ENCODE peak calls at places on chromosomes 3 and 15, in seven cellular contexts. I is body of pancreas, A is PC-3, S is A549, K is RWPE2, H is right lobe of liver, B is DND-41. E is an unnamed sample.

GRCh38 chr3:17420668-17421067 is 321.8 kb downstream of the TBC1D5 start:
- ATAC-seq in I (no peak), A (peak; percentile 82), S (peak; percentile 83), K (no peak), H (peak; percentile 98), B (no peak), E (no peak)

GRCh38 chr15:59825926-59826325 is 136.8 kb upstream of the BNIP2 start:
- ATAC-seq in I (no peak), A (no peak), S (no peak), K (peak; percentile 83), H (no peak), B (no peak), E (no peak)

GRCh38 chr15:83871808-83872559 is 218.1 kb downstream of the ADAMTSL3 start:
- ATAC-seq in I (peak; percentile 83), A (peak; percentile 71), S (peak; percentile 72), K (peak; percentile 92), H (peak; percentile 86), B (no peak), E (no peak)

GRCh38 chr3:37980477-37981347 is 9.9 kb upstream of the VILL start:
- ATAC-seq in I (no peak), A (peak; percentile 19), S (no peak), K (no peak), H (peak; percentile 76), B (no peak), E (no peak)

GRCh38 chr3:61650276-61650675 is 88.9 kb downstream of the PTPRG start:
- ATAC-seq in I (peak; percentile 66), A (no peak), S (no peak), K (peak; percentile 35), H (peak; percentile 69), B (no peak), E (peak; percentile 83)

GRCh38 chr3:148975696-148976095 is 15.6 kb upstream of the GYG1 start:
- ATAC-seq in I (no peak), A (no peak), S (no peak), K (no peak), H (no peak), B (no peak), E (no peak)

GRCh38 chr3:27536451-27536850 is 52.3 kb upstream of the SLC4A7 start:
- ATAC-seq in I (no peak), A (no peak), S (no peak), K (no peak), H (no peak), B (no peak), E (no peak)

GRCh38 chr15:42146551-42147430 is 9.6 kb downstream of the PLA2G4F start:
- ATAC-seq in I (no peak), A (no peak), S (no peak), K (no peak), H (no peak), B (no peak), E (no peak)

GRCh38 chr3:152769523-152769922 is 65.4 kb upstream of the P2RY1 start:
- ATAC-seq in I (no peak), A (no peak), S (no peak), K (no peak), H (no peak), B (no peak), E (no peak)

GRCh38 chr3:190443257-190443656 is 6.4 kb downstream of the TMEM207 start:
- ATAC-seq in I (no peak), A (peak; percentile 46), S (peak; percentile 68), K (no peak), H (peak; percentile 45), B (no peak), E (no peak)

GRCh38 chr15:85632014-85632413 is 162.7 kb downstream of the KLHL25 start:
- ATAC-seq in I (peak; percentile 37), A (no peak), S (no peak), K (no peak), H (peak; percentile 43), B (no peak), E (no peak)

GRCh38 chr3:126714921-126715320 is 10.9 kb downstream of the CHCHD6 start:
- ATAC-seq in I (no peak), A (no peak), S (peak; percentile 46), K (no peak), H (no peak), B (no peak), E (no peak)

GRCh38 chr3:177351757-177352158 is 154.5 kb upstream of the TBL1XR1 start:
- ATAC-seq in I (no peak), A (no peak), S (no peak), K (no peak), H (no peak), B (no peak), E (no peak)

GRCh38 chr3:165984589-165984988 is 147.4 kb upstream of the BCHE start:
- ATAC-seq in I (no peak), A (no peak), S (no peak), K (no peak), H (no peak), B (no peak), E (no peak)

GRCh38 chr3:14866627-14867026 is 47.9 kb downstream of the FGD5 start:
- ATAC-seq in I (no peak), A (no peak), S (no peak), K (no peak), H (no peak), B (no peak), E (no peak)

GRCh38 chr3:156551746-156552145 is 3.2 kb downstream of the SSR3 start:
- ATAC-seq in I (no peak), A (peak; percentile 2), S (no peak), K (peak; percentile 67), H (no peak), B (no peak), E (no peak)

DNA sequence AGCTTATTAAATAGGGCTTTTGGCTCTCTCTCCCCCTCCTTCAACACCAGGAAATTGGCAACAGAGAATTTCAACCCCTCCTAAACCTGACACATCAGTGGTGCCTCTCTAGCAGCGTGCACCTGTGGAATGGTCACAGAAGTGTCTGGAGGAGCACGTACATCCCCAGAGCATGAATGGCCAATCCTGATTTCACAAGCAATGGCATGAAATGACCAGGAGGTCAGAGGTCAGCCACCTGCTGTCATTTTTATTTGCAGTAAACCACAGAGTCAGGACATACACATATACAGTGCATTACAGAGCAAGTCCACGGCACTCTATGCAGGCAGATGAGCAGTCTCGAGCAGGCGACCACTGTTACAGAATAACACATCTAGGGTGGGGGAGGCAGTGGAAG is 25.1 kb upstream of the ETV5 start:
- ATAC-seq in I (no peak), A (no peak), S (no peak), K (no peak), H (no peak), B (no peak), E (no peak)
- H3K4me1 ChIP-seq in I (peaks cover 33% of the 10 kb centered on the region), A (peaks cover 4% of the 10 kb centered on the region), S (no peaks in the 10 kb centered on the region), K (no peaks in the 10 kb centered on the region), H (no peaks in the 10 kb centered on the region), B (no peaks in the 10 kb centered on the region), E (no peaks in the 10 kb centered on the region)

DNA sequence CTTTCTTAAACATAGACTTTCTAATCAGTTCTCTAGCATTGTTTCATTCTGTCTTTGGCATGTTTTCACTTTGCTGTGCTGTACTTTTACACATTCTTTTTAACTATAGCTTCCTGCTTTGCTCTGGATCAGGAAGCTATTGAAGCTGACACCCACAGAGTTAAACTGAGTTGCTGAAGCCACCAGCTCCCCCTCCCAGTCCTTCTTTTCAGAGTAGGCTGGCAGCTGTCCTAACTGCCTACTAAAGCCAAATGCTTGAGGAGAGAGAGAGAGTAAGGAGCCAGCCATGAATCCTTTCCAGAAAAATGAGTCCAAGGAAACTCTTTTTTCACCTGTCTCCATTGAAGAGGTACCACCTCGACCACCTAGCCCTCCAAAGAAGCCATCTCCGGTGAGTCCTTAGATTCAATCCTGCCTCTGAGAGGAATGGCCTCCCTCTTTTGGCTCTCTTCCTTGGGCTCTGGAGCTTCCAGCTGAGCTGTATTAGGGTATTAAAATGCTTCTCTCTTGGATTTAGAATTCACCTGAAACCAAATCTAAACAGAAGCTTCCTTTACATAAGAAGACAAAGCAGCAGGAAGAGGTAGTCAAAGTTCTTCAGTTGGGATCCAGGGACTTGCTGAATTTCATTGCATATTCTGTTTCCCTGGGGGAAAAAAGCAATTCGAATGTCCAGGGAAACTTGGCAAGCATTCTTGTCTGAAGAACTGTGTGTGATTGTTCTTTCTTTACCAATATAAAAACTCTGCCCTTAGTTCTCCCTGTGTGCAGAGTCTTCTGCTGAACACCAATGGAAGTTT is at the start of gene SLC15A2:
- ATAC-seq in I (peak; percentile 64), A (no peak), S (no peak), K (no peak), H (no peak), B (no peak), E (no peak)
- TF ChIP-seq CTCF in I (no peak), A (no peak), S (no peak), K (no peak), H (no peak), B (no peak), E (no peak)

DNA sequence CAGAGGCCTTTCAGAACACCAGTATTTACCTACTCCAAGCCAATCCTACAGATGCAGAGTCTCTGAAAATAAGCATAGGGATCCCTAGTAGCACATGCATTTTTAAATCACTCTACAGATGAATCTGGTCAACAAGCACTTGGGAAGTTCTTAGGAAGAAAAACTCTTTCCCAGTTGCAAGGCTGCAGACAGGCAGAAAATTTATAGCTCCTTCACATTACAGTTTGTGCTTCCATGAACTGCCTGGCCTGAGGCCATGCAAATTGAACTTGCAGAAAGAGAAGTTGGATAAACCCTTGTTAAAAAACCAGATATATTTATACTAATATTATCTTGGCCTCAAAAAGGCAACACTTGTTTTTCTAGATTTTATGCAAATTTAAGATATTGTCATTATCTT is 256.9 kb downstream of the EPHA3 start:
- ATAC-seq in I (no peak), A (no peak), S (no peak), K (no peak), H (no peak), B (no peak), E (no peak)
- H3K27ac ChIP-seq in I (no peak overlapping the region), A (no peak overlapping the region), S (no peak overlapping the region), K (no peak overlapping the region), H (no peak overlapping the region), B (no peak overlapping the region), E (no peak overlapping the region)

GRCh38 chr15:98737122-98737521 is 88.8 kb downstream of the IGF1R start:
- ATAC-seq in I (no peak), A (no peak), S (no peak), K (no peak), H (no peak), B (no peak), E (no peak)

GRCh38 chr15:98733098-98733497 is 84.8 kb downstream of the IGF1R start:
- ATAC-seq in I (no peak), A (no peak), S (no peak), K (no peak), H (no peak), B (no peak), E (no peak)

GRCh38 chr15:98735895-98736617 is 87.7 kb downstream of the IGF1R start:
- ATAC-seq in I (no peak), A (peak; percentile 76), S (no peak), K (peak; percentile 7), H (no peak), B (no peak), E (no peak)

GRCh38 chr15:98735304-98735703 is 87.0 kb downstream of the IGF1R start:
- ATAC-seq in I (no peak), A (no peak), S (peak; percentile 41), K (no peak), H (no peak), B (no peak), E (no peak)

GRCh38 chr15:98734472-98735284 is 86.3 kb downstream of the IGF1R start:
- ATAC-seq in I (peak; percentile 34), A (no peak), S (no peak), K (peak; percentile 21), H (peak; percentile 91), B (no peak), E (no peak)
- H3K4me1 ChIP-seq in I (peaks cover 62% of the 10 kb centered on the region), A (peaks cover 6% of the 10 kb centered on the region), S (peaks cover 79% of the 10 kb centered on the region), K (peaks cover 23% of the 10 kb centered on the region), H (no peaks in the 10 kb centered on the region), B (peaks cover 3% of the 10 kb centered on the region), E (peaks cover 61% of the 10 kb centered on the region)

GRCh38 chr15:60932051-60932915 is 296.8 kb downstream of the RORA start:
- ATAC-seq in I (no peak), A (peak; percentile 94), S (peak; percentile 75), K (peak; percentile 92), H (peak; percentile 32), B (no peak), E (no peak)
- TF ChIP-seq CTCF in I (no peak), A (peak; percentile 65), S (peak; percentile 22), K (peak; percentile 98), H (peak; percentile 18), B (peak; percentile 22), E (no peak)